ENCODE peak calls at places on chromosomes 4 and X, in five cellular contexts. B is K562, I is A549, K is endothelial cell of umbilical vein, Y is HepG2. P is an unnamed sample.

GRCh38 chrX:150508461-150509367 is 59.7 kb upstream of the MTM1 start:
- DNase-seq in K (peak), B (no peak), Y (no peak), I (no peak), P (no peak)

GRCh38 chrX:108199691-108200090 is 108.1 kb downstream of the ATG4A start:
- DNase-seq in K (peak), B (peak), Y (peak), I (peak), P (peak)

GRCh38 chrX:103640401-103641155 is 11.8 kb downstream of the TCEAL1 start:
- DNase-seq in K (peak), Y (no peak), B (no peak), I (no peak), P (no peak)

GRCh38 chrX:153643431-153644351 is 3.3 kb upstream of the DUSP9 start:
- DNase-seq in Y (no peak), I (peak), B (peak), K (no peak), P (peak)

GRCh38 chr4:78767350-78767749 is 8.8 kb upstream of the BMP2K start:
- DNase-seq in I (no peak), Y (no peak), K (no peak), B (no peak), P (no peak)

GRCh38 chrX:24493740-24494543 is 28.9 kb downstream of the PDK3 start:
- DNase-seq in Y (peak), B (no peak), I (no peak), K (no peak), P (no peak)

GRCh38 chr4:70818921-70819320 is 20.8 kb downstream of the GRSF1 start:
- DNase-seq in Y (no peak), I (no peak), K (no peak), B (no peak), P (no peak)

GRCh38 chr4:112766422-112766821 is 129.5 kb downstream of the LARP7 start:
- DNase-seq in Y (no peak), I (no peak), K (no peak), B (no peak), P (peak)

GRCh38 chr4:48223633-48224295 is 45.9 kb downstream of the TEC start:
- DNase-seq in K (no peak), B (no peak), Y (no peak), I (no peak), P (no peak)

GRCh38 chr4:48787031-48787430 is 7.0 kb upstream of the FRYL start:
- DNase-seq in K (no peak), B (no peak), I (no peak), Y (no peak), P (no peak)

GRCh38 chr4:158934996-158935669 is 166.3 kb downstream of the FNIP2 start:
- DNase-seq in I (no peak), K (no peak), B (no peak), Y (no peak), P (no peak)

GRCh38 chr4:158941321-158941720 is 161.6 kb upstream of the RAPGEF2 start:
- DNase-seq in Y (no peak), K (no peak), I (no peak), B (no peak), P (no peak)

GRCh38 chr4:158938462-158939044 is 164.3 kb upstream of the RAPGEF2 start:
- DNase-seq in I (no peak), B (no peak), Y (no peak), K (no peak), P (no peak)

GRCh38 chr4:158940276-158940675 is 162.6 kb upstream of the RAPGEF2 start:
- DNase-seq in K (no peak), I (no peak), Y (no peak), B (no peak), P (no peak)

GRCh38 chr4:158936238-158936637 is 166.6 kb upstream of the RAPGEF2 start:
- DNase-seq in Y (no peak), K (no peak), B (no peak), I (no peak), P (peak)
- H3K4me3 ChIP-seq in Y (no peak), K (no peak), B (no peak), I (no peak), P (no peak)

GRCh38 chr4:27278615-27279014 is 418.0 kb downstream of the STIM2 start:
- DNase-seq in K (no peak), B (peak), I (no peak), Y (peak), P (peak)
- TF ChIP-seq MAX in K (no peak), B (no peak), I (no peak), Y (no peak), P (no peak)

DNA sequence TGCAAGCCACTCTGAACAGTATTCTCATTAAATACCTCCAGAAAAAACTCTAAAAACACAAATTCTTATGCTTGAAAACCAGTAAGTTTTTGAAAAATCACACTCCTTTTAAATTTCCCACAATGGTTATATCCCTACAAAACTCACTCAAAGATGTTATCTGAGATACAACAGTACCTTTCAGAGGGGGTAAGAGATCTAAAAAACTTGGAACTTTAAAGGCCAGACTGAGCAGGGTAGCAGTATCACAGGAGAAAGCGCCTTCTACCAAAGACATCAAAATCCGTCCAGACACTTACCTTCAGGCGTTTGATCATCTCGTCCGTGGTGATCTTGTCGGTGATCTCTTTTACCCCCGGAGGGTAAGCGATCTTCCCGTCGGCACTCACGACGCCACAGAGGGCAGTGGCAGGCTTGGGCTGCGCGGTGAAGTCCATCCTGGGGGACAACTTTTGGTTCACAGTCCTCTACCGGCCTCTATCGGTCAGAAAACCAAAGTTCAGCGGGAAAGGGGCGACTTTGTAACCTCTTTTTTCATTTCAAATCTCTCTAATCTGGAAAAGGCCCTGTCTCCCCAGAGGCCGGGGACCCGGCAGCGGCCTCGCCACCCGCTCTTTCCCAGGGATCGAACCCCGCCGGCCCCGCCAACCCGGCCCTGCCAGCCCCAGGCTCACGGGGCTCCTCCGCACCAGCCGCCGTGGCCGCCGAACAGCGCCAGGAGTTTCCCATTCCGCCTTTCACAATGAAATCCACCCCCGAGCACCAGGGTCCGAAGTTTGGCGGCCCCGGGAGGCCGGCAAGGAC is 1.4 kb downstream of the PDS5A start:
- DNase-seq in I (peak), K (peak), B (peak), Y (peak), P (peak)
- H3K4me3 ChIP-seq in I (peak), K (peak), B (peak), Y (peak), P (peak)

GRCh38 chr4:83644677-83645639 is 109.0 kb downstream of the GPAT3 start:
- DNase-seq in B (peak), K (peak), Y (peak), I (peak), P (peak)
- TF ChIP-seq MAX in B (no peak), K (no peak), Y (no peak), I (no peak), P (no peak)

GRCh38 chrX:93580634-93581033 is 92.7 kb downstream of the NAP1L3 start:
- DNase-seq in B (no peak), K (no peak), Y (no peak), I (no peak), P (no peak)
- H3K4me3 ChIP-seq in B (no peak), K (no peak), Y (no peak), I (no peak), P (no peak)